ENCODE peak calls at places on chromosomes 12 and 14, in nine cellular contexts. T is GM12865; M is stimulated activated effector memory CD8-positive, alpha-beta T cell treated with anti-CD3 and anti-CD28 coated beads, Interleukin-12 subunit alpha, Interleukin-12 subunit beta, amount 100 ng/mL, for 72 hours; A is glutamatergic neuron; O is activated T-cell treated with anti-CD3 and anti-CD28 coated beads, Interleukin-2, amount 50 U/mL, for 72 hours; B is iris pigment epithelial cell; K is hypothalamus; G is heart left ventricle; Q is HS-5. S is an unnamed sample.

GRCh38 chr12:31440586-31440985 is 114.6 kb upstream of the SINHCAF start:
- DNase-seq in M (no peak), K (no peak), T (no peak), A (no peak), B (no peak), O (no peak), Q (no peak), G (no peak), S (no peak)

GRCh38 chr12:91387461-91388134 is 205.0 kb upstream of the DCN start:
- DNase-seq in B (no peak), T (no peak), K (no peak), M (no peak), O (no peak), A (no peak), G (no peak), Q (no peak), S (no peak)

GRCh38 chr14:91108941-91109611 is 4.8 kb upstream of the DGLUCY start:
- DNase-seq in T (peak), G (no peak), A (no peak), K (no peak), Q (no peak), B (no peak), M (peak), O (peak), S (no peak)

GRCh38 chr14:91419044-91419397 is 1.4 kb upstream of the CCDC88C start:
- DNase-seq in B (no peak), O (no peak), K (no peak), G (no peak), Q (no peak), M (no peak), A (no peak), T (no peak), S (no peak)

GRCh38 chr12:19402743-19403400 is 36.4 kb upstream of the AEBP2 start:
- DNase-seq in G (peak), B (peak), M (no peak), A (no peak), K (peak), T (no peak), Q (no peak), O (no peak), S (no peak)

GRCh38 chr12:104243551-104243950 is 28.0 kb downstream of the TXNRD1 start:
- DNase-seq in B (no peak), G (no peak), T (no peak), K (no peak), O (no peak), Q (no peak), M (no peak), A (no peak), S (no peak)

GRCh38 chr12:81257952-81258551 is 180.2 kb downstream of the ACSS3 start:
- DNase-seq in G (no peak), B (peak), A (no peak), Q (no peak), M (no peak), T (peak), O (no peak), K (no peak), S (no peak)

GRCh38 chr12:1691123-1692007 is 495 bp downstream of the ADIPOR2 start:
- DNase-seq in A (peak), K (no peak), M (peak), B (no peak), T (peak), Q (no peak), O (peak), G (peak), S (no peak)